ENCODE peak calls at places on chromosomes 11 and 22, in five cellular contexts. E, G, W, N and U are unnamed samples.

GRCh38 chr22:30408388-30409101 is 11.7 kb downstream of the SEC14L2 start:
- DNase-seq in E (no peak), G (no peak), N (peak), W (no peak), U (no peak)

GRCh38 chr22:49887074-49887471 is 31.2 kb downstream of the ALG12 start:
- DNase-seq in N (no peak), W (no peak), G (no peak), E (no peak), U (no peak)

GRCh38 chr11:119996556-119996955 is 141.4 kb downstream of the TRIM29 start:
- DNase-seq in W (no peak), E (no peak), G (no peak), N (no peak), U (no peak)

GRCh38 chr22:36730176-36730858 is 26.8 kb upstream of the CACNG2 start:
- DNase-seq in W (no peak), N (no peak), G (no peak), E (no peak), U (no peak)

GRCh38 chr22:37806409-37807338 is 1.1 kb upstream of the GCAT start:
- DNase-seq in G (no peak), N (peak), W (no peak), E (no peak), U (no peak)

GRCh38 chr11:83449338-83449913 is 163.3 kb upstream of the CCDC90B start:
- DNase-seq in G (no peak), E (no peak), W (no peak), N (no peak), U (peak)

GRCh38 chr22:39920134-39920743 is 19.4 kb downstream of the GRAP2 start:
- DNase-seq in W (no peak), N (no peak), E (no peak), G (no peak), U (no peak)

GRCh38 chr11:1305558-1306056 is 3.8 kb downstream of the TOLLIP start:
- DNase-seq in N (no peak), E (no peak), W (no peak), G (no peak), U (no peak)

GRCh38 chr22:22810471-22810870 is 77.1 kb upstream of the IGLL5 start:
- DNase-seq in G (no peak), E (no peak), N (no peak), W (no peak), U (no peak)

GRCh38 chr11:116170526-116171120 is 602.2 kb downstream of the BUD13 start:
- DNase-seq in E (peak), W (no peak), G (no peak), N (no peak), U (peak)

GRCh38 chr11:61111786-61112517 is 9.7 kb downstream of the CD5 start:
- DNase-seq in N (no peak), W (no peak), E (no peak), G (no peak), U (peak)

GRCh38 chr22:30304495-30305244 is 15.4 kb upstream of the CASTOR1 start:
- DNase-seq in W (peak), N (no peak), E (peak), G (no peak), U (peak)

GRCh38 chr22:48321986-48322545 is 1505.6 kb downstream of the BRD1 start:
- DNase-seq in N (no peak), W (no peak), E (no peak), G (no peak), U (no peak)

GRCh38 chr11:123061403-123062157 is at the start of gene HSPA8:
- DNase-seq in E (peak), G (no peak), W (peak), N (peak), U (peak)

GRCh38 chr11:86988351-86988881 is 33.2 kb upstream of the FZD4 start:
- DNase-seq in E (no peak), N (no peak), W (no peak), G (no peak), U (no peak)

GRCh38 chr11:77088236-77089003 is 14.2 kb upstream of the OMP start:
- DNase-seq in E (no peak), W (no peak), G (no peak), N (no peak), U (no peak)

GRCh38 chr11:66986178-66986545 is 11.1 kb downstream of the C11orf86 start:
- DNase-seq in W (no peak), G (no peak), E (no peak), N (no peak), U (no peak)

GRCh38 chr11:33507967-33508366 is 192.7 kb downstream of the C11orf91 start:
- DNase-seq in N (peak), E (no peak), G (no peak), W (no peak), U (no peak)

GRCh38 chr11:71311176-71311925 is 59.0 kb upstream of the SHANK2 start:
- DNase-seq in G (no peak), E (no peak), N (no peak), W (no peak), U (no peak)

GRCh38 chr22:17087176-17088131 is 2.7 kb downstream of the IL17RA start:
- DNase-seq in E (peak), N (peak), W (no peak), G (peak), U (peak)

GRCh38 chr11:71329165-71329510 is 76.8 kb upstream of the SHANK2 start:
- DNase-seq in E (no peak), G (no peak), N (no peak), W (no peak), U (no peak)

GRCh38 chr11:32118025-32118974 is 27.4 kb downstream of the RCN1 start:
- DNase-seq in G (no peak), E (no peak), W (no peak), N (peak), U (no peak)

GRCh38 chr11:111633756-111634362 is 31.6 kb downstream of the SIK2 start:
- DNase-seq in N (peak), W (no peak), G (peak), E (no peak), U (peak)

GRCh38 chr11:36427079-36427478 is 83.0 kb downstream of the TRAF6 start:
- DNase-seq in W (no peak), G (no peak), N (no peak), E (no peak), U (no peak)

GRCh38 chr11:45927332-45927683 is 4.9 kb downstream of the LARGE2 start:
- DNase-seq in G (no peak), W (no peak), E (no peak), N (no peak), U (no peak)

GRCh38 chr22:34851918-34852662 is 213.9 kb upstream of the ISX start:
- DNase-seq in G (no peak), N (no peak), E (no peak), W (no peak), U (no peak)

GRCh38 chr11:57203359-57203758 is 21.6 kb downstream of the LRRC55 start:
- DNase-seq in G (no peak), N (peak), W (peak), E (no peak), U (no peak)

GRCh38 chr11:68751331-68751856 is at the start of gene TESMIN:
- DNase-seq in E (peak), W (peak), G (peak), N (peak), U (peak)
- H3K4me3 ChIP-seq in E (peak), W (peak), G (peak), N (peak), U (peak)

DNA sequence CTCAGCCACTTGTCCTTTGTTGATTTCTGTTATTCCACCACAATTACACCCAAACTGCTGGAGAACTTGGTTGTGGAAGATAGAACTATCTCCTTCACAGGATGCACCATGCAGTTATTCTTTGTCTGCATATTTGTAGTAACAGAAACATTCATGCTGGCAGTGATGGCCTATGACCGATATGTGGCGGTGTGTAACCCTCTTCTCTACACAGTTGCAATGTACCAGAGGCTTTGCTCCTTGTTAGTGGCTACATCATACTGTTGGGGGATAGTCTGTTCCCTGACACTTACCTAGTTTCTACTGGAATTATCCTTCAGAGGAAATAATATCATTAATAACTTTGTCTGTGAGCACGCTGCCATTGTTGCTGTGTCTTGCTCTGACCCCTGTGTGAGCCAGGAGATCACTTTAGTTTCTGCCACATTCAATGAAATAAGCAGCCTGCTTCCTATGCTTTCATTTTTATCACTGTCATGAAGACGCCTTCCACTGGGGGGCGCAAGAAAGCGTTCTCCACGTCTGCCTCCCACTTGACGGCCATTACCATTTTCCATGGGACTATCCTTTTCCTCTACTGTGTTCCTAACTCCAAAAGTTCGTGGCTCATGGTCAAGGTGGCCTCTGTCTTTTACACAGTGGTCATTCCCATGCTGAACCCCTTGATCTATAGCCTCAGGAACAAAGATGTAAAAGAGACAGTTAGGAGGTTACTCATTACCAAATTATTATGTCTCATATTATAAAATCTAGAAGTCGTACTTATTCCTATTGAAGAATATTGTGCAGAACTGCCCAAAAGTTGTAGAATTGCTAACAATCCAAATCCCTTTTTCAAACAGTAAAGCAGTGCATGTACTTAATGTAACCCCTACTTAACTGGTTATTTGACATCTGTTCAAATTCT is 53.2 kb downstream of the OR4C6 start:
- DNase-seq in W (no peak), G (no peak), N (no peak), E (peak), U (peak)
- TF ChIP-seq CTCF in W (no peak), G (no peak), N (no peak), E (peak), U (peak)

DNA sequence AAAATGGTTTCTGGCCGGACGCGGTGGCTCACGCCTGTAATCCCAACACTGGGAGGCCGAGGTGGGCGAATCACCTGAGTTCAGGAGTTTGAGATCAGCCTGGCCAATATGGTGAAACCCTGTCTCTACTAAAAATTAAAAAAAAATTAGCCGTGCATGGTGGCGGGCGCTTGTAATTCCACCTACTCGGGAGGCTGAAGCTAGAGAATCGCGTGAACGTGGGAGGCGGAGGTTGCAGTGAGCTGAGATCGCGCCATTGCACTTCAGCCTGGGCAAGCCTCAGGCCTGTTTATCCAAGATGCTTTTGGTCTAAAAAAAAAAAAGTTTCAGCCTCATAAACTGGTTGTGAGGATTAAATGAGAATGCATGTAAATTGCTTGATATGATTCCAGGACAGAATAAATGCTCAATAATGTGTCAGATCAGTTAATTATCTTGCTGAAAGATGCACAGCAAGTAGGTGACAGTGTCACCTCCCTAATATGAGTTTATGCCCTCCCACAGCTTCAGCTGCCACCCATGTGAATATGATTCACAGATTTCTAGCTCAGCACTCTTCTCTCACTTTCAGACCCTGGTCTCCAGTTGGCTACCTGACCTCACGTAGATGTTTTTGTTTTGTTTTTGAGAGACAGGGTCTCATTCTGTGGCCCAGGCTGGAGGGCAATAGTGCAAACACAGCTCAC is 1.1 kb upstream of the ALG8 start:
- DNase-seq in N (no peak), W (no peak), E (peak), G (no peak), U (peak)
- H3K4me3 ChIP-seq in N (no peak), W (peak), E (peak), G (peak), U (peak)

DNA sequence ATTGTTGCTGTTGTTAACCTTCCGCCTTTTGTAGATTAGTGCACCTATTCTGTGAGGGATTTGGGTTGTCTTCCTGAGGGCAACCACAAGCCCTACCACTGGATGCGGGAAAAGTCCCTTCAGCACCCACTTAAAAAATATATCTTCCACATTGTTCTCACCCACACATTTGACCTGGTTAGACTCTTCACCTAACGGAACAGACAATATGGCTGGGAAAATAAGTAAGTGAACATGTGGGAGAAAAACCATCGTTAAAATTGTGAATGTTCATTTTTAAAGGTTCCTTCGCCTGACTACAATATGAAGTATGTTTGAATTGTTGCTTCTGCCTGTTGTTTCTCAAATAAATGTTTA is 72.0 kb upstream of the MPEG1 start:
- DNase-seq in E (no peak), W (no peak), G (no peak), N (no peak), U (no peak)
- TF ChIP-seq CTCF in E (no peak), W (no peak), G (no peak), N (no peak), U (no peak)